ENCODE peak calls at places on chromosomes 6 and 20, in four cellular contexts. P is pancreas, G is tibial artery, Q is BE2C. B is an unnamed sample.

GRCh38 chr6:96899019-96899418 is 1.3 kb upstream of the NDUFAF4 start:
- DNase-seq in P (no peak), G (no peak), Q (no peak), B (peak; percentile 46)

GRCh38 chr6:145428656-145429173 is 306.6 kb downstream of the EPM2A start:
- DNase-seq in P (no peak), G (no peak), Q (no peak), B (no peak)

GRCh38 chr20:63070771-63071540 is 64.2 kb upstream of the BHLHE23 start:
- DNase-seq in P (no peak), G (no peak), Q (peak; percentile 4), B (no peak)

GRCh38 chr20:50804453-50805348 is 9.8 kb downstream of the BCAS4 start:
- DNase-seq in P (no peak), G (no peak), Q (no peak), B (no peak)

GRCh38 chr6:161418458-161418945 is 144.6 kb upstream of the AGPAT4 start:
- DNase-seq in P (peak; percentile 62), G (peak; percentile 29), Q (peak; percentile 55), B (no peak)

GRCh38 chr20:36861625-36861874 is 14.4 kb upstream of the TLDC2 start:
- DNase-seq in P (no peak), G (no peak), Q (no peak), B (no peak)

GRCh38 chr20:54284928-54285704 is 77.2 kb downstream of the PFDN4 start:
- DNase-seq in P (no peak), G (no peak), Q (no peak), B (no peak)

GRCh38 chr6:162736933-162737332 is 9.2 kb downstream of the PACRG start:
- DNase-seq in P (no peak), G (no peak), Q (no peak), B (no peak)

GRCh38 chr20:57264908-57265648 is 1.4 kb downstream of the BMP7 start:
- DNase-seq in P (no peak), G (no peak), Q (no peak), B (no peak)

GRCh38 chr20:56574531-56575142 is 41.6 kb downstream of the FAM209B start:
- DNase-seq in P (no peak), G (no peak), Q (no peak), B (no peak)

GRCh38 chr6:14328163-14328562 is 210.6 kb downstream of the CD83 start:
- DNase-seq in P (no peak), G (no peak), Q (no peak), B (no peak)

GRCh38 chr6:151409260-151409659 is 17.9 kb upstream of the ZBTB2 start:
- DNase-seq in P (no peak), G (no peak), Q (no peak), B (no peak)

GRCh38 chr6:99119109-99120031 is 171.6 kb upstream of the FBXL4 start:
- DNase-seq in P (no peak), G (no peak), Q (peak; percentile 23), B (peak; percentile 14)

GRCh38 chr6:152428126-152428525 is 209.0 kb downstream of the SYNE1 start:
- DNase-seq in P (no peak), G (no peak), Q (no peak), B (no peak)
- TF ChIP-seq CTCF in P (no peak), G (no peak), Q (no peak), B (no peak)

DNA sequence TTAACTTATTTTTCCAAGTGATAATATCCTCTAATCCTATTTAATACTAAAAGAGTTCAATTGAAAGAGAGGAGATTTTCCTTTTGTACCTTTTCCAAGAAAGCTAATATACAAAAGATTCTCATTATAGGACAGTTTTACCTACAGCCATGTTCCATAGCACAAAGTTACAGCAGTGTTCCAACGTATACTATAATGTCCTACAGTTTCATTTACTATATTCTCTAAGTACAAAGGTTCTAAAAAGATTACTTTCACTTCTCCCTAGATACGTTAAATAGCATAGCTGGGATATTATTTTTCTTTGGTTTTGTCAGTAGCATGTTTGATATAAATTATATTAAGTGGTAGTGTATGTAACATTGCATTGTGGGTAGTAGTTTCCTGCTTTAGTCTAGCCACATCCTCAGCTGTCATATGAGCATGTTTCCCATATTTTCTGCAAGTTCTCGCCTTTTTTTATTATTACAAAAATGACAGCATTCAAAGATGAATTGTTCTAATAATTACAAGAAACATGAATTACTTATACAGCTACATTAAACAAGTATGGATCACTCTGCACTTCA is 4.4 kb upstream of the RUNX2 start:
- DNase-seq in P (no peak), G (no peak), Q (no peak), B (no peak)
- TF ChIP-seq CTCF in P (no peak), G (no peak), Q (no peak), B (no peak)

GRCh38 chr6:42935322-42935721 is 6.0 kb downstream of the CNPY3 start:
- DNase-seq in P (no peak), G (no peak), Q (no peak), B (no peak)
- TF ChIP-seq CTCF in P (no peak), G (no peak), Q (no peak), B (no peak)

GRCh38 chr6:27940766-27941165 is 16.3 kb upstream of the OR2B6 start:
- DNase-seq in P (no peak), G (no peak), Q (no peak), B (no peak)
- TF ChIP-seq CTCF in P (no peak), G (no peak), Q (no peak), B (no peak)

B was measured in tibial nerve.